ENCODE peak calls at places on chromosomes 11 and 22, in four cellular contexts. P is PC-3, W is suprapubic skin, B is H9. E is an unnamed sample. For H3K4me1, the result is how much of the 10 kb centered on the place peaks cover.

GRCh38 chr11:64011371-64011770 is 24.4 kb upstream of the FLRT1 start:
- DNase-seq in P (no peak), B (no peak), W (no peak), E (no peak)

GRCh38 chr11:27004103-27004502 is 10.2 kb downstream of the FIBIN start:
- DNase-seq in P (no peak), B (no peak), W (no peak), E (no peak)

GRCh38 chr22:33418483-33418882 is 360.3 kb upstream of the SYN3 start:
- DNase-seq in P (no peak), B (no peak), W (no peak), E (no peak)

GRCh38 chr11:125457814-125458343 is 38.2 kb downstream of the FEZ1 start:
- DNase-seq in B (no peak), P (no peak), W (peak), E (no peak)

GRCh38 chr11:84720706-84721402 is 906.3 kb downstream of the DLG2 start:
- DNase-seq in P (no peak), B (peak), W (peak), E (peak)

GRCh38 chr11:123478352-123478986 is 48.4 kb downstream of the GRAMD1B start:
- DNase-seq in P (peak), W (no peak), B (peak), E (peak)

GRCh38 chr11:96267490-96268010 is 75.4 kb downstream of the MAML2 start:
- DNase-seq in W (no peak), B (no peak), P (no peak), E (no peak)

GRCh38 chr22:37547249-37547741 is 13.0 kb upstream of the CDC42EP1 start:
- DNase-seq in B (no peak), W (no peak), P (no peak), E (no peak)

GRCh38 chr22:35690001-35690400 is 27.7 kb upstream of the APOL5 start:
- DNase-seq in W (no peak), B (no peak), P (no peak), E (no peak)

GRCh38 chr11:75029836-75030631 is 41.3 kb downstream of the NEU3 start:
- DNase-seq in W (no peak), P (no peak), B (peak), E (no peak)

GRCh38 chr11:111762526-111762925 is 3.7 kb downstream of the PPP2R1B start:
- DNase-seq in P (no peak), B (no peak), W (no peak), E (no peak)
- H3K4me1 ChIP-seq in P (under half), B (under half), W (under half), E (under half)

DNA sequence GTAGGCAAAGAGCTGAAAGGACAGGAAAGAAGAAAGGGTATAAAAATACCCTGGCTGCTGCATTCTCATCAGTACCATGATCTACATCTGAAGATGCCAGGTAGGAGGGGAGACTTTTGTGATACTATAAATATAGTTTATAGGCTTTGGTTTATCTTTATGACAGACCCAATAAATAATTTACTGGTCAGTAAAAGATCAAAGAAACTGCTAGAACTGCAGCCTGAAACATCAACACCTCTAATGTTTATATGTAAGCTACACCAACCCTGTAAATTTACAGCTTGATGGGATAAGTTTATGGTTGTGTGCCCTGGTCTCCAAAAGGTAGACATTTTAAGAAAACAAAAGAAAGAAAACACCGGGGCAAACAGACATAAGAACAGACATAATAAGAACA is 313.1 kb downstream of the BUD13 start:
- DNase-seq in B (no peak), W (no peak), P (no peak), E (no peak)
- H3K4me1 ChIP-seq in B (under half), W (under half), P (under half), E (under half)

DNA sequence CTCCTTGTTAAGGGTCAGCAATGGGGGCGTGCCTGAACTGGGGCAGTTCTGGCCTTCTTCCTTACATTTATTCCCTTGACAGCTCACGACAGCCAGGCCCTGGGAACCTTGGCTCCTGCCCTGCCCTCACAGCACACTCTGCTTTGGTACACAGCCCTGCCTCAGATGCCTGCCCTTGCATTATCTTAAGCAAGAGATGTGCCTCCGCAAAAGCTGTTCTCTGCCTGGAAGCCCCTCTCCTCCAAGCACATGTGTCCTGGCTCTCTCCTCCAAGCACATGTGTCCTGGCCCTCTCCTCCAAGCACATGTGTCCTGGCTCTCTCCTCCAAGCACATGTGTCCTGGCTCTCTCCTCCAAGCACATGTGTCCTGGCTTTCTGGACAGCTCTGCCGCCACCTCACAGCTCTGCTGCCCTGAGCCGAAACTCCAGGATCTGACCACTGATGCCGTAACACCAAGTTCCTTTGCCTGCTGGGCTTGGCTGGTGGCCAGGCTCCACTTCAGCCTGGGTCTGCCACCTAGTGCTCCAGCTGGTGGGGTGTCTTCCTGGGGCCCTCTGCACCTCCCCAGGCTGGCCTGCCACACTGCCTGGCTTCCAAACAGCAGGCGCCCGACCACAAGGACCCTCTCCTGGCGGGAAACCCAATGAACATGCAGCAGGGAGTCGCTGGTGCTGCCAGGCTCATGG is 53.1 kb downstream of the SCUBE1 start:
- DNase-seq in W (no peak), B (no peak), P (no peak), E (peak)
- H3K4me1 ChIP-seq in W (under half), B (under half), P (under half), E (half or more)

GRCh38 chr11:101158119-101158518 is 28.5 kb upstream of the PGR start:
- DNase-seq in B (no peak), W (no peak), P (no peak), E (no peak)
- H3K4me1 ChIP-seq in B (under half), W (under half), P (under half), E (under half)